ENCODE peak calls at places on chromosomes 16 and 17, in five cellular contexts. Q, H, D, P and S are unnamed samples.

GRCh38 chr17:80779961-80780380 is 211.7 kb upstream of the CHMP6 start:
- DNase-seq in Q (no peak), H (no peak), P (no peak), D (no peak), S (no peak)

GRCh38 chr17:4786516-4786915 is 352 bp upstream of the VMO1 start:
- DNase-seq in Q (no peak), P (no peak), H (no peak), D (no peak), S (no peak)

GRCh38 chr17:21679256-21680146 is 12.8 kb upstream of the KCNJ18 start:
- DNase-seq in H (no peak), Q (no peak), P (no peak), D (no peak), S (no peak)

GRCh38 chr16:55655381-55655708 is 443 bp upstream of the SLC6A2 start:
- DNase-seq in Q (no peak), D (no peak), P (no peak), H (no peak), S (no peak)

GRCh38 chr16:17448640-17449638 is 21.8 kb downstream of the XYLT1 start:
- DNase-seq in Q (no peak), H (no peak), P (no peak), D (no peak), S (no peak)

GRCh38 chr16:1026784-1027415 is 45.3 kb downstream of the SOX8 start:
- DNase-seq in H (no peak), D (no peak), Q (no peak), P (no peak), S (no peak)

GRCh38 chr16:400061-400540 is 1.6 kb upstream of the DECR2 start:
- DNase-seq in D (no peak), Q (no peak), H (no peak), P (no peak), S (no peak)

GRCh38 chr16:2585651-2586081 is 47.8 kb downstream of the PDPK1 start:
- DNase-seq in P (no peak), Q (no peak), H (no peak), D (no peak), S (no peak)

GRCh38 chr16:715448-716249 is 731 bp downstream of the METRN start:
- DNase-seq in Q (no peak), P (no peak), H (no peak), D (no peak), S (no peak)

GRCh38 chr17:79974786-79975497 is 60.7 kb downstream of the TBC1D16 start:
- DNase-seq in P (no peak), H (no peak), Q (no peak), D (no peak), S (no peak)

GRCh38 chr17:82302991-82303943 is 14.1 kb downstream of the CD7 start:
- DNase-seq in H (no peak), Q (no peak), D (no peak), P (no peak), S (no peak)

GRCh38 chr17:65522751-65523404 is 38.6 kb downstream of the AXIN2 start:
- DNase-seq in D (no peak), H (no peak), Q (no peak), P (no peak), S (no peak)

GRCh38 chr16:76118344-76118743 is 158.9 kb upstream of the CNTNAP4 start:
- DNase-seq in P (no peak), D (no peak), H (no peak), Q (no peak), S (no peak)

GRCh38 chr16:81786321-81786720 is 7.2 kb downstream of the PLCG2 start:
- DNase-seq in D (no peak), H (no peak), P (peak), Q (no peak), S (no peak)

GRCh38 chr16:5058476-5058875 is 7.3 kb downstream of the C16orf89 start:
- DNase-seq in D (no peak), H (no peak), P (no peak), Q (no peak), S (no peak)

GRCh38 chr16:85575910-85576309 is 37.2 kb upstream of the GSE1 start:
- DNase-seq in H (no peak), P (no peak), Q (no peak), D (no peak), S (no peak)

GRCh38 chr17:38571833-38572274 is 33.9 kb downstream of the SRCIN1 start:
- DNase-seq in D (no peak), H (no peak), P (no peak), Q (no peak), S (no peak)

GRCh38 chr17:40447148-40447644 is 3.9 kb downstream of the IGFBP4 start:
- DNase-seq in D (no peak), P (peak), Q (no peak), H (no peak), S (no peak)

GRCh38 chr16:19933740-19934139 is 49.1 kb upstream of the GPRC5B start:
- DNase-seq in D (no peak), P (no peak), Q (no peak), H (no peak), S (no peak)

GRCh38 chr17:57461082-57461481 is 204.8 kb downstream of the MSI2 start:
- DNase-seq in Q (peak), P (peak), D (no peak), H (no peak), S (no peak)

GRCh38 chr16:81712681-81713080 is 66.4 kb upstream of the PLCG2 start:
- DNase-seq in D (no peak), H (no peak), Q (no peak), P (no peak), S (no peak)

GRCh38 chr17:55121268-55121667 is 143.5 kb upstream of the HLF start:
- DNase-seq in Q (no peak), H (no peak), D (no peak), P (peak), S (no peak)

GRCh38 chr16:74760007-74760767 is 14.4 kb downstream of the FA2H start:
- DNase-seq in D (no peak), H (no peak), Q (peak), P (peak), S (no peak)

GRCh38 chr16:51545951-51546350 is 394.9 kb upstream of the SALL1 start:
- DNase-seq in Q (no peak), H (no peak), P (no peak), D (no peak), S (no peak)